ENCODE peak calls at places on chromosomes 5 and 9, in five cellular contexts. D, K, G, F and M are unnamed samples.
A peak's percentile ranks its signal among the peaks of the same experiment; 100 is the strongest.

GRCh38 chr9:116274293-116274692 is 120.7 kb downstream of the PAPPA start:
- DNase-seq in G (no peak), K (no peak), F (no peak), D (no peak), M (no peak)

GRCh38 chr5:142428773-142429473 is 104.1 kb upstream of the SPRY4 start:
- DNase-seq in D (no peak), G (no peak), K (no peak), F (no peak), M (no peak)

GRCh38 chr9:137989156-137989555 is 111.6 kb downstream of the CACNA1B start:
- DNase-seq in K (no peak), D (no peak), F (no peak), G (no peak), M (no peak)

GRCh38 chr9:87567047-87567446 is 69.4 kb downstream of the DAPK1 start:
- DNase-seq in D (no peak), G (no peak), K (no peak), F (no peak), M (no peak)

GRCh38 chr9:70418822-70419545 is 4.5 kb upstream of the KLF9 start:
- DNase-seq in G (peak; percentile 89), D (peak; percentile 95), K (peak; percentile 98), F (peak; percentile 100), M (peak; percentile 89)

GRCh38 chr9:70832487-70832886 is 288.9 kb downstream of the TRPM3 start:
- DNase-seq in G (no peak), K (peak; percentile 2), D (no peak), F (no peak), M (peak; percentile 77)

GRCh38 chr5:173547579-173547978 is 68.9 kb downstream of the BOD1 start:
- DNase-seq in D (no peak), G (no peak), F (no peak), K (peak; percentile 39), M (peak; percentile 49)

GRCh38 chr5:153523831-153524230 is 33.4 kb downstream of the GRIA1 start:
- DNase-seq in D (no peak), F (peak; percentile 72), K (peak; percentile 78), G (no peak), M (peak; percentile 48)

GRCh38 chr9:88443480-88444113 is 55.4 kb downstream of the SPIN1 start:
- DNase-seq in G (no peak), K (no peak), F (no peak), D (no peak), M (no peak)

GRCh38 chr9:80503692-80504400 is 932.1 kb downstream of the TLE4 start:
- DNase-seq in F (no peak), G (peak; percentile 35), D (no peak), K (no peak), M (no peak)

GRCh38 chr5:143061161-143061945 is 291.2 kb downstream of the ARHGAP26 start:
- DNase-seq in G (no peak), K (peak; percentile 91), D (no peak), F (no peak), M (peak; percentile 97)

GRCh38 chr5:66891184-66891925 is 295.2 kb downstream of the MAST4 start:
- DNase-seq in K (no peak), F (no peak), D (peak; percentile 65), G (no peak), M (peak; percentile 99)

GRCh38 chr5:17217421-17218352 is at the start of gene BASP1:
- DNase-seq in F (peak; percentile 90), G (peak; percentile 94), D (peak; percentile 66), K (peak; percentile 81), M (no peak)

GRCh38 chr9:132769895-132770774 is 99.9 kb downstream of the GTF3C4 start:
- DNase-seq in G (peak; percentile 78), K (peak; percentile 55), F (peak; percentile 83), D (peak; percentile 72), M (no peak)

GRCh38 chr9:79209012-79209411 is 362.8 kb upstream of the TLE4 start:
- DNase-seq in F (no peak), D (no peak), G (no peak), K (no peak), M (no peak)

GRCh38 chr9:29556317-29556716 is 1983.0 kb upstream of the C9orf72 start:
- DNase-seq in D (no peak), G (no peak), F (no peak), K (no peak), M (peak; percentile 51)

GRCh38 chr5:139749242-139749641 is 46.4 kb upstream of the PSD2 start:
- DNase-seq in D (no peak), K (no peak), F (no peak), G (no peak), M (no peak)

GRCh38 chr9:113988951-113989780 is 88.9 kb downstream of the AMBP start:
- DNase-seq in D (peak; percentile 39), K (peak; percentile 76), G (no peak), F (peak; percentile 95), M (no peak)

GRCh38 chr9:72322678-72323077 is 42.3 kb downstream of the ZFAND5 start:
- DNase-seq in D (no peak), K (no peak), F (no peak), G (no peak), M (no peak)

GRCh38 chr5:102858808-102859207 is 103.7 kb downstream of the PAM start:
- DNase-seq in F (no peak), D (no peak), K (peak; percentile 56), G (no peak), M (peak; percentile 77)

GRCh38 chr9:92432350-92432749 is 8.1 kb upstream of the OMD start:
- DNase-seq in D (no peak), G (no peak), F (no peak), K (peak; percentile 65), M (no peak)

GRCh38 chr5:37722236-37723146 is 117.3 kb downstream of the GDNF start:
- DNase-seq in K (peak; percentile 98), F (no peak), G (no peak), D (no peak), M (peak; percentile 74)

GRCh38 chr9:123864291-123864690 is 65.6 kb downstream of the DENND1A start:
- DNase-seq in G (peak; percentile 54), F (no peak), K (no peak), D (no peak), M (no peak)

GRCh38 chr9:105500108-105500766 is 52.4 kb downstream of the FSD1L start:
- DNase-seq in F (no peak), G (no peak), D (no peak), K (no peak), M (peak; percentile 10)

GRCh38 chr5:68114641-68115040 is 100.9 kb upstream of the PIK3R1 start:
- DNase-seq in D (no peak), K (peak; percentile 91), F (no peak), G (no peak), M (peak; percentile 41)

GRCh38 chr5:144166696-144167095 is 3.8 kb downstream of the YIPF5 start:
- DNase-seq in G (no peak), K (no peak), F (no peak), D (no peak), M (peak; percentile 58)

GRCh38 chr9:103674271-103674670 is 419.8 kb upstream of the SMC2 start:
- DNase-seq in F (no peak), D (no peak), G (no peak), K (no peak), M (no peak)

DNA sequence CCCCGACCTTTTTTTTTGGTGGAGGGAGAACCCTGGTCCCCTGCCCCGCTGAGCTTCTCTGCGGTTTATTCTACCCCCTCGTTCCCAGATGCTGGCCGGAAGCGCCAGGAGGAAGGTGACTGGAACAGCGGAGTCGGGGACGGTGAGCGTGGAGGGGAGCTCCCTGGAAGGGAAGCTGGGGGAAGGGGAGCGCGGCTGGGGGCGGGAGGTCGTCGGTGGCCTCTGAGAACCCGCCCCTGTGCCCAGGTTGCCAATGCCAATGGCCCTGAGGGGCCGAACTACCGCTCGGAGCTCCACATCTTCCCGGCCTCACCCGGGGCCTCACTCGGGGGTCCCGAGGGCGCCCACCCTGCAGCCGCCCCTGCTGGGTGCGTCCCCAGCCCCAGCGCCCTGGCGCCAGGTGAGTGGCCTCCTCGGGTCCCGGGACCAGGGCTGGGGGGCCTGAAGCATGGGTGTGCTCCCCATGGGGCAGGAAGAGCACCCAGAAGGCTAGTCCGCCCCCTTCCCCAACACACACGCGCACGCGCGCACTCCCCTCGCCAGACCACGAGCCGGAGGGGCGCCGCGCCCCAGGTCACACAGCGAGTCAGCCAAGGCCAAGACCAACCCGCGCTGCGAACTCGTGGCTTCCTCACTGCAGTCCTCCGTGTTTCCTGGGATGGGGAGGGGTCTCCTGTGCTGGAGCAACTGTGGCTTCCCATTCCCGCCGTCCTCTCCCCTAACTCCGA is 10.6 kb downstream of the MYOZ3 start:
- DNase-seq in K (no peak), G (peak; percentile 32), D (no peak), F (peak; percentile 66), M (no peak)
- H3K4me3 ChIP-seq in K (peak overlapping the region; percentile 62), G (peak overlapping the region; percentile 60), D (no peak overlapping the region), F (peak overlapping the region; percentile 49), M (peak overlapping the region; percentile 26)

DNA sequence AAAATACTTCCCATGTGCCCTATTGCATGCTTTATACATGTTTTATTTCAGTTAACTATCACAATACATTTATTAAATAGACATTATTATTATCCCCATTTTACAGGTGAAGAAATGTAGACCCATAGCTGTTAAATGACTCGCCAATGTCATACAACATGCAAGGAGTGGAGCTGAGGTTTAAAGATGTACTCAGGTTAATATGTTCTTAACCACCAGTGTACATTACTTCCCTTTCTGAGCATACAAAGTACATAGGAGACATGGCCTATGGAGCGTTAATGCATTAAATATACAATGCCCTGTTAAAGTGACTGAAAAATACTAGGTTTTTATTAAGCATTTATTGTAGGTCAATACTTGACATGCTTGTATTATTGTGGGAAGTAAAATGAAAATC is 407.0 kb downstream of the PDE4D start:
- DNase-seq in G (no peak), D (no peak), F (no peak), K (no peak), M (no peak)
- TF ChIP-seq CTCF in G (no peak), D (no peak), F (no peak), K (no peak), M (no peak)

DNA sequence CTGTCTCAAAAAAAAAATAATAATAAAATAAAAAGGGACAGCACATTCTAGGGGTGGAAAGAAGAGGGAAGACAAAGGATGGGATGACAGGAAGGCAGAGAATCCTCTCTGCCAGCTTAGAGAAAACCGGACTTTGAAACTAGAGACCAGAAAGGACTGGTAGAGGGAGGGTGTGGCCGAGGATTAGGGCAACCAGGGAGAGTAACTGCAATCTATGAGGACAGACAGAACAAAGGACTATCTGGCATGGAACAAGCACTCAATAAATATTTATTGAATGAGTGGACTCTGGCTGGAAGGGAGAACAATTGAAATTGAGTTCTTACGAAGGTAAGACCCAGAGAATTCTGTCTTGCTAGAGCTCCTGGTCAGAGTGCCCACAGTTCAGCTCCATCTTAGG is 2.4 kb downstream of the GBA2 start:
- DNase-seq in G (no peak), D (no peak), F (no peak), K (no peak), M (peak; percentile 25)
- H3K4me3 ChIP-seq in G (peak overlapping the region; percentile 75), D (peak overlapping the region; percentile 8), F (peak overlapping the region; percentile 91), K (peak overlapping the region; percentile 86), M (peak overlapping the region; percentile 73)

GRCh38 chr5:58021476-58021875 is 438.4 kb downstream of the PLK2 start:
- DNase-seq in F (no peak), D (no peak), K (no peak), G (no peak), M (no peak)

GRCh38 chr5:58016892-58017291 is 443.0 kb downstream of the PLK2 start:
- DNase-seq in D (no peak), F (no peak), K (no peak), G (peak; percentile 73), M (no peak)

GRCh38 chr5:58018016-58018415 is 441.9 kb downstream of the PLK2 start:
- DNase-seq in G (no peak), F (no peak), D (no peak), K (no peak), M (no peak)

GRCh38 chr5:58022055-58022454 is 437.8 kb downstream of the PLK2 start:
- DNase-seq in K (peak; percentile 65), F (no peak), D (no peak), G (no peak), M (no peak)

GRCh38 chr5:58019614-58020013 is 440.3 kb downstream of the PLK2 start:
- DNase-seq in D (peak; percentile 36), F (peak; percentile 69), G (no peak), K (peak; percentile 14), M (no peak)
- TF ChIP-seq CTCF in D (no peak), F (no peak), G (no peak), K (no peak), M (no peak)